ENCODE peak calls at places on chromosome 21, in five cellular contexts. One of them, this sample, is unnamed.

GRCh38 chr21:44509539-44509938 is 30.5 kb downstream of the KRTAP10-1 start:
- DNase-seq in hepatocyte: no peak
- DNase-seq in kidney epithelial cell: no peak
- DNase-seq in Calu3: peak
- DNase-seq in transverse colon: peak
- DNase-seq in this sample: peak

GRCh38 chr21:37445228-37445627 is 78.7 kb downstream of the DYRK1A start:
- DNase-seq in hepatocyte: no peak
- DNase-seq in kidney epithelial cell: no peak
- DNase-seq in Calu3: no peak
- DNase-seq in transverse colon: no peak
- DNase-seq in this sample: no peak

GRCh38 chr21:36846624-36847023 is 119.8 kb downstream of the HLCS start:
- DNase-seq in hepatocyte: no peak
- DNase-seq in kidney epithelial cell: no peak
- DNase-seq in Calu3: no peak
- DNase-seq in transverse colon: no peak
- DNase-seq in this sample: no peak

GRCh38 chr21:36065497-36066036 is 4.3 kb upstream of the CBR1 start:
- DNase-seq in hepatocyte: peak
- DNase-seq in kidney epithelial cell: no peak
- DNase-seq in Calu3: no peak
- DNase-seq in transverse colon: no peak
- DNase-seq in this sample: peak

GRCh38 chr21:36178349-36178748 is 21.7 kb downstream of the DOP1B start:
- DNase-seq in hepatocyte: no peak
- DNase-seq in kidney epithelial cell: no peak
- DNase-seq in Calu3: no peak
- DNase-seq in transverse colon: no peak
- DNase-seq in this sample: no peak

GRCh38 chr21:29798840-29799239 is 141.0 kb downstream of the GRIK1 start:
- DNase-seq in hepatocyte: no peak
- DNase-seq in kidney epithelial cell: no peak
- DNase-seq in Calu3: no peak
- DNase-seq in transverse colon: no peak
- DNase-seq in this sample: no peak

GRCh38 chr21:36125513-36126121 is 9.3 kb upstream of the CBR3 start:
- DNase-seq in hepatocyte: peak
- DNase-seq in kidney epithelial cell: no peak
- DNase-seq in Calu3: peak
- DNase-seq in transverse colon: peak
- DNase-seq in this sample: peak

GRCh38 chr21:44456207-44456914 is 1.1 kb downstream of the LRRC3 start:
- DNase-seq in hepatocyte: no peak
- DNase-seq in kidney epithelial cell: no peak
- DNase-seq in Calu3: no peak
- DNase-seq in transverse colon: no peak
- DNase-seq in this sample: no peak

GRCh38 chr21:45838636-45839035 is 142.9 kb upstream of the COL6A1 start:
- DNase-seq in hepatocyte: no peak
- DNase-seq in kidney epithelial cell: no peak
- DNase-seq in Calu3: no peak
- DNase-seq in transverse colon: no peak
- DNase-seq in this sample: no peak

GRCh38 chr21:45334591-45335081 is 46.9 kb upstream of the POFUT2 start:
- DNase-seq in hepatocyte: no peak
- DNase-seq in kidney epithelial cell: no peak
- DNase-seq in Calu3: no peak
- DNase-seq in transverse colon: no peak
- DNase-seq in this sample: no peak

GRCh38 chr21:28127390-28127789 is 865.3 kb downstream of the LTN1 start:
- DNase-seq in hepatocyte: no peak
- DNase-seq in kidney epithelial cell: no peak
- DNase-seq in Calu3: no peak
- DNase-seq in transverse colon: no peak
- DNase-seq in this sample: no peak
- TF ChIP-seq CTCF in hepatocyte: no peak
- TF ChIP-seq CTCF in kidney epithelial cell: no peak
- TF ChIP-seq CTCF in Calu3: no peak
- TF ChIP-seq CTCF in transverse colon: no peak
- TF ChIP-seq CTCF in this sample: no peak

GRCh38 chr21:38486705-38487104 is 11.6 kb downstream of the ERG start:
- DNase-seq in hepatocyte: no peak
- DNase-seq in kidney epithelial cell: no peak
- DNase-seq in Calu3: no peak
- DNase-seq in transverse colon: no peak
- DNase-seq in this sample: no peak
- TF ChIP-seq CTCF in hepatocyte: no peak
- TF ChIP-seq CTCF in kidney epithelial cell: no peak
- TF ChIP-seq CTCF in Calu3: no peak
- TF ChIP-seq CTCF in transverse colon: no peak
- TF ChIP-seq CTCF in this sample: no peak

GRCh38 chr21:17513214-17514123 is 626 bp downstream of the CXADR start:
- DNase-seq in hepatocyte: peak
- DNase-seq in kidney epithelial cell: no peak
- DNase-seq in Calu3: peak
- DNase-seq in transverse colon: peak
- DNase-seq in this sample: peak
- TF ChIP-seq CTCF in hepatocyte: peak
- TF ChIP-seq CTCF in kidney epithelial cell: no peak
- TF ChIP-seq CTCF in Calu3: no peak
- TF ChIP-seq CTCF in transverse colon: no peak
- TF ChIP-seq CTCF in this sample: no peak

GRCh38 chr21:31347435-31348032 is 3.5 kb upstream of the TIAM1 start:
- DNase-seq in hepatocyte: peak
- DNase-seq in kidney epithelial cell: no peak
- DNase-seq in Calu3: peak
- DNase-seq in transverse colon: no peak
- DNase-seq in this sample: no peak
- TF ChIP-seq CTCF in hepatocyte: peak
- TF ChIP-seq CTCF in kidney epithelial cell: peak
- TF ChIP-seq CTCF in Calu3: peak
- TF ChIP-seq CTCF in transverse colon: peak
- TF ChIP-seq CTCF in this sample: peak

DNA sequence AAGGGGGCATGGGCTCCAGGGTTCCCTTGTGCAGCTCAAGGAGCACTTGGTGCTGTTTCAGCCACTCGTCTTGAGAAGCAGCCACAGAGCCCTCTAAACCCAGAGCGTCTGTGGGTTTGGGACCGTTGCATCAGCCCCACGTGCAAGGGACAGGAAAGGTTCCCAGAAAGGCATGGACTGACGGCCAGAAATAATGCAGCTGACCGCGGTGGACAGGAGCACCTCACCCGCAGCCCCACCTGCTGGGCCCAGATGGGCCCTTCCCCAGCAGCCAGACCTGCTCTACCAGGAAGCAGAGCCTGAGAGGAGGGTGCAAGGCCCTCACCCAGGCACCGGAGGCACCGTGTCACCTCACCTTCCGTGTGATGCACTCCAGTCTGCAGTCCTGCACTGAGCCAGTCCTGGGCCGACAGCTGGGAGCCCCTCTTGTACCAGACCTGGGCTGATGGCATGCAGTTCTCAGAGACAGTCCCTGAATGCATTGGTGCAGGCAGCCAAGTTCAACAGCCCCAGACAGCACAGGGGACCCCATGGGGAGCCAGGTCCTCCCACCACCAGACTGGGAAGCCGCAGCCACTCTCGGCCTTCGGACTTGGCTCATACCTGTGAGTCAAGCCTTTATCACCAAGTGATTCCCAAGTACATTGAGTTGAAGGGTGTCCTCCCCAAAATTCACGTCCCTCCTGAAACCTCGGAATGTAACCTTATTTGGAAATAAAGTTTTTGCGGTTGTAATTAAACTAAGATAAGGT is 4.8 kb upstream of the TFF3 start:
- DNase-seq in hepatocyte: no peak
- DNase-seq in kidney epithelial cell: no peak
- DNase-seq in Calu3: peak
- DNase-seq in transverse colon: no peak
- DNase-seq in this sample: peak
- TF ChIP-seq CTCF in hepatocyte: no peak
- TF ChIP-seq CTCF in kidney epithelial cell: no peak
- TF ChIP-seq CTCF in Calu3: no peak
- TF ChIP-seq CTCF in transverse colon: no peak
- TF ChIP-seq CTCF in this sample: no peak

DNA sequence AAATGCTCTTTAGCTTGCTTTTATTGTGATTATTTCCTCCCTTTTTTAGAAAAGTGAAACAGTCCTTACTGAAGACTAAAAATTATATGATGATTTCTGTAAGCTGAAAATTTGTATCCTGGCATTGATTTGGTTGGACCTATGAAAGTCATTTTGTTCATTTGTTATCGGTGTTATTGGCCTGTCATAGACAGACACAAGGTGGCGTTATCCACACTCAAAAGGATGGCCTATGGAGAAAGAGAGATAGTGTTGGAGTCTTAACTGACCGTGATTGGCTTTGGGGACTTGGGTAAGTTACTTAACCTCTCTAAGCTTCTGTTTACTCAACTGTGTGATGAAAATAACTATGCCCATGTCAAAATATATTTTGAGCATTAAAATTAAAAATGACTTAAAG is 203.6 kb upstream of the CHODL start:
- DNase-seq in hepatocyte: peak
- DNase-seq in kidney epithelial cell: no peak
- DNase-seq in Calu3: no peak
- DNase-seq in transverse colon: no peak
- DNase-seq in this sample: no peak
- TF ChIP-seq CTCF in hepatocyte: peak
- TF ChIP-seq CTCF in kidney epithelial cell: peak
- TF ChIP-seq CTCF in Calu3: no peak
- TF ChIP-seq CTCF in transverse colon: no peak
- TF ChIP-seq CTCF in this sample: no peak

GRCh38 chr21:25300632-25301031 is 306.6 kb downstream of the MRPL39 start:
- DNase-seq in hepatocyte: no peak
- DNase-seq in kidney epithelial cell: no peak
- DNase-seq in Calu3: no peak
- DNase-seq in transverse colon: no peak
- DNase-seq in this sample: no peak
- TF ChIP-seq CTCF in hepatocyte: no peak
- TF ChIP-seq CTCF in kidney epithelial cell: no peak
- TF ChIP-seq CTCF in Calu3: no peak
- TF ChIP-seq CTCF in transverse colon: no peak
- TF ChIP-seq CTCF in this sample: no peak

DNA sequence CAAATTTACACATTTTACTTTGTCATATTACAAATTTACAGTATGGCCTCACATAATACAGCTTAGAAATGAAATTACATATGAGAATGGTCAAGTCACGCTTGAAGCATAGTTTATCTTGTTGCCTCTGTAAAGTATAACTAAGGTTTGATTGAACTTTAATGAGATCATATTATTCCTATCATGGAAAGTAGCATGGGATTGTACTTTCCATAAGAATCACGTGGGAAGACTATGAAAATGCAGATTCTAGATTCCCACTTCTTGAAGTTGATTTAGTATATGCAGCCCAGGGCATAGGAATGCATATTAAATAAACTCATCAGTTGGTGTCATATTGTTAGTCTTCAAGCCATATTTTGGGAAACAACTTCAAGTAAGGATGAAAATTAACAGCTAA is 342.8 kb downstream of the NCAM2 start:
- DNase-seq in hepatocyte: no peak
- DNase-seq in kidney epithelial cell: no peak
- DNase-seq in Calu3: no peak
- DNase-seq in transverse colon: no peak
- DNase-seq in this sample: no peak
- TF ChIP-seq CTCF in hepatocyte: no peak
- TF ChIP-seq CTCF in kidney epithelial cell: no peak
- TF ChIP-seq CTCF in Calu3: no peak
- TF ChIP-seq CTCF in transverse colon: no peak
- TF ChIP-seq CTCF in this sample: no peak

GRCh38 chr21:39086547-39086946 is 96.7 kb downstream of the PSMG1 start:
- DNase-seq in hepatocyte: no peak
- DNase-seq in kidney epithelial cell: no peak
- DNase-seq in Calu3: no peak
- DNase-seq in transverse colon: no peak
- DNase-seq in this sample: no peak

GRCh38 chr21:39085843-39086415 is 97.3 kb downstream of the PSMG1 start:
- DNase-seq in hepatocyte: no peak
- DNase-seq in kidney epithelial cell: no peak
- DNase-seq in Calu3: no peak
- DNase-seq in transverse colon: no peak
- DNase-seq in this sample: no peak

GRCh38 chr21:39087976-39088370 is 95.3 kb downstream of the PSMG1 start:
- DNase-seq in hepatocyte: no peak
- DNase-seq in kidney epithelial cell: no peak
- DNase-seq in Calu3: no peak
- DNase-seq in transverse colon: peak
- DNase-seq in this sample: no peak

GRCh38 chr21:39087238-39087975 is 95.8 kb downstream of the PSMG1 start:
- DNase-seq in hepatocyte: no peak
- DNase-seq in kidney epithelial cell: no peak
- DNase-seq in Calu3: no peak
- DNase-seq in transverse colon: no peak
- DNase-seq in this sample: no peak

DNA sequence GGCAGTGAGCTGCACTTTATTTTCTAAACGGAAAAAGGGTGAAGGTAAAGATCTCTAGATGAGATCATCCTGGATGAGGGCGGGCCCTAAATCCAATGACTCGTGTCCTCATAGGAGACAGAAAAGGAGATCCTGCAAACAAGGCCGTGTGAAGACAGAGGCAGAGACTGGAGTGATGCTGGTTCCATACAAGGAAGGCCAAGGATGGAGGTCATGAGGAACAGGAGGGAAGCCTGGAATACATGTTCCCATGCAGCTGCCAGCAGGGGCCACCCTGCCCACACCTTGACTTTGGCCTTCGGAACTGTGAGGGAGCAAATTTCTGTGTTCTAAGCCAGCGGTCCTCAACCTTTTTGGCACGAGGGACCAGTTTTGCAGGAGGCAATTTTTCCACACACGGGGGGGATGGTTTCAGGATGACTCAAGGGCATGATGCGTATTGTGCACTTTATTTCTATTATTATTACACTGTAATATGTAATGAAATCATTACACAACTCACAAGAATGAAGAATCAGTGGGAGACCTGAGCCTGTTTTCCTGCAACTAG is 94.3 kb downstream of the PSMG1 start:
- DNase-seq in hepatocyte: no peak
- DNase-seq in kidney epithelial cell: no peak
- DNase-seq in Calu3: no peak
- DNase-seq in transverse colon: no peak
- DNase-seq in this sample: no peak
- TF ChIP-seq CTCF in hepatocyte: no peak
- TF ChIP-seq CTCF in kidney epithelial cell: no peak
- TF ChIP-seq CTCF in Calu3: no peak
- TF ChIP-seq CTCF in transverse colon: no peak
- TF ChIP-seq CTCF in this sample: no peak